ENCODE peak calls at places on chromosome 7, in seven cellular contexts. O, B, S, H, L, T and M are unnamed samples. For H3K36me3 and H3K79me2, the result is how much of the 10 kb centered on the place peaks cover.

GRCh38 chr7:42175834-42176745 is 60.9 kb downstream of the GLI3 start:
- DNase-seq in O (no peak), B (no peak), S (peak), H (no peak), L (no peak), T (no peak), M (no peak)

GRCh38 chr7:80699030-80699638 is 60.7 kb downstream of the CD36 start:
- DNase-seq in O (peak), B (peak), S (peak), H (peak), L (peak), T (peak), M (peak)

GRCh38 chr7:36338256-36338655 is 51.4 kb upstream of the ANLN start:
- DNase-seq in O (no peak), B (no peak), S (no peak), H (no peak), L (no peak), T (no peak), M (no peak)

GRCh38 chr7:63900394-63901203 is 98.0 kb upstream of the ZNF722 start:
- DNase-seq in O (no peak), B (no peak), S (no peak), H (no peak), L (no peak), T (no peak), M (no peak)

GRCh38 chr7:43071604-43072003 is 40.8 kb upstream of the HECW1 start:
- DNase-seq in O (peak), B (no peak), S (no peak), H (peak), L (peak), T (peak), M (peak)

GRCh38 chr7:52648903-52649302 is 386.5 kb upstream of the POM121L12 start:
- DNase-seq in O (no peak), B (peak), S (no peak), H (no peak), L (no peak), T (no peak), M (no peak)

GRCh38 chr7:92404170-92404614 is 43.1 kb upstream of the GATAD1 start:
- DNase-seq in O (no peak), B (no peak), S (no peak), H (no peak), L (peak), T (peak), M (no peak)

GRCh38 chr7:46264646-46265045 is 343.6 kb upstream of the IGFBP3 start:
- DNase-seq in O (no peak), B (peak), S (no peak), H (no peak), L (no peak), T (no peak), M (no peak)

GRCh38 chr7:23743226-23743625 is 33.2 kb downstream of the STK31 start:
- DNase-seq in O (no peak), B (no peak), S (no peak), H (no peak), L (no peak), T (peak), M (no peak)

GRCh38 chr7:67022501-67022900 is 25.9 kb downstream of the TYW1 start:
- DNase-seq in O (no peak), B (no peak), S (no peak), H (no peak), L (no peak), T (no peak), M (no peak)
- H3K36me3 ChIP-seq in O (under half), B (under half), S (under half), H (under half), L (under half), T (under half), M (half or more)

DNA sequence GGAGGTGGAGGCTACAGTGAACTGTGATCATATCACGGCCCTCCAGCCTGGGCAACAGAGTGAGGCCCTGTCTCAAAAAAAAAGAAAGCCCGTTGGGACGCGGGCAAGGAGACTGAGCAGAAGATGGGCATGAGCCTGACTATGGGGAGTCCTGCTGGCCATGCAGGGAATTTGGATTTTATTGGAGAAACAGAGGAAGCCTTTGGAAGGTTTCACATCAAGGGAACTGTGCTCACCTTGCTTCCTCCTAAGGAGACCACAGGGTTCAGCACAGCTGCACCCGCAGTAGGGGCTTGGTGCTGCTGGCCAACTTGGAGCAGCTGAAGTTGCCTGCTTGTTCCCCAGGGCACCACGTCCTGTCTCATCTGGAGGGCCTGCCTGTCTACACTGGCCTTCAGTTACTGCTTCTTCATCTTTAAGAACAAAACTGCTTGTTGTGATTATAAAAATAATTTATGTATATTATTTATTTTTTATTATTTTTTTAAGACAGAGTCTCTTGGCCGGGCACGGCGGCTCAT is 1.5 kb downstream of the IQCE start:
- DNase-seq in O (no peak), B (no peak), S (no peak), H (no peak), L (no peak), T (no peak), M (no peak)
- H3K79me2 ChIP-seq in O (under half), B (under half), S (under half), H (half or more), L (under half), T (under half), M (under half)

GRCh38 chr7:30068117-30068516 is 39.9 kb downstream of the PLEKHA8 start:
- DNase-seq in O (no peak), B (peak), S (peak), H (no peak), L (no peak), T (peak), M (no peak)

GRCh38 chr7:30066697-30067096 is 38.5 kb downstream of the PLEKHA8 start:
- DNase-seq in O (no peak), B (no peak), S (no peak), H (no peak), L (no peak), T (no peak), M (no peak)

GRCh38 chr7:30062587-30062986 is 34.4 kb downstream of the PLEKHA8 start:
- DNase-seq in O (peak), B (peak), S (peak), H (peak), L (peak), T (peak), M (peak)

GRCh38 chr7:30069096-30069867 is 41.1 kb downstream of the PLEKHA8 start:
- DNase-seq in O (no peak), B (no peak), S (no peak), H (no peak), L (no peak), T (no peak), M (no peak)

DNA sequence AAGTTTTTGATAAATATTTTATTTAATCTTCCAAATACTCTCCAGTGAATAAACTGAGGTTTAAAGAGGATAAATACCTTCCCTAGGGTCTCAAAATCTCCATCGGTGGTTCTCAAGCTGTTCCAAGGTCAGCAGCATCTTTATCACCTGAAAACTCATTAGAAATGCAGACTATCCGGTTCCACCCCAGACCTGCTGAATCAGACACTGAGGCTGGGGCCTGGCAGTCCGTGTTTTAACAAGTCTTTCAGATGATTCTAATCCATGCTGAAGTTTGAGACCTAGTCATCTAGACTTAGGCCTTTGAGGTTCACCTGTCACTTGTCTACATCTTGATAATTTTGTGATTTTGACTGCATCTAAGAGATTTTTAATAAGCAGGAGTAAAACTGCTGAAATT is 37.5 kb downstream of the PLEKHA8 start:
- DNase-seq in O (no peak), B (no peak), S (peak), H (no peak), L (no peak), T (no peak), M (no peak)
- H3K36me3 ChIP-seq in O (under half), B (under half), S (under half), H (under half), L (under half), T (under half), M (under half)

DNA sequence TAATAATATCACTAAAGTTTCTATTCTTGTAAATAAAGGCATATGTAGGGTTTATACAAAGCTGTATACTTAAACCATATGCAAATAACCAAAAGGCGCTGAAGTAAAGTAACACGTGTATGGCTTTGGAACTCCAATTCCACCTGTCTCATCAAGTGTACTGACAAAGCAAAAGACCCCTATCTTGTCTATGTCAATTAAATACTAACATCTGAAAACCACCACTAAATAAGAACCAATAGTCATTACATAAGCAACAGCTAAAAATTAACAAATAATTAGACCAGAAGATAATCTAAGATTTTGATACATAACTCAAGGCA is 93.9 kb downstream of the KMT2C start:
- DNase-seq in O (peak), B (no peak), S (no peak), H (no peak), L (no peak), T (no peak), M (peak)
- H3K79me2 ChIP-seq in O (half or more), B (under half), S (half or more), H (half or more), L (under half), T (under half), M (half or more)

GRCh38 chr7:99363286-99363685 is 11.2 kb upstream of the ARPC1B start:
- DNase-seq in O (no peak), B (peak), S (no peak), H (no peak), L (no peak), T (no peak), M (no peak)
- H3K36me3 ChIP-seq in O (under half), B (under half), S (under half), H (under half), L (under half), T (under half), M (half or more)

GRCh38 chr7:133009853-133010252 is 72.0 kb downstream of the CHCHD3 start:
- DNase-seq in O (no peak), B (no peak), S (no peak), H (no peak), L (no peak), T (no peak), M (no peak)
- H3K79me2 ChIP-seq in O (half or more), B (under half), S (under half), H (under half), L (half or more), T (under half), M (under half)

DNA sequence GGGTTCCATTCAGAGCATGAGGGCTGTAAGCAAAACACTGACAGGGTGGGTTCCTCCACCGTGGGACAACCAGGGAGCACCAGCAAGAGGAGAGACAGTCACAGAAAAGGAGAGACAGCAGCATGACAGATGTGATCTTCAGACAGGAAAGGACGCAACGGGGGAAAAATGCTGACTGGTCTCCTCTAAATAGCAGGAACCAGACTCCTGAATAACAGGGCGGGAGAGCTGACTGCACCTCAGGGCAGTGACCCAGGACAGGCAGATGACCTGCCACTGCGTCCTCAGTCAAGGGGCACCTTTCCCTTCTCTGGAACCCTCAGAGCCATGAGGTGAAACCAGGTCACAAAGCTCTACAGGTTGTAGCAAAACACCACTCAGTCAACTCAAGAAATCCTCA is 37.0 kb downstream of the CDCA7L start:
- DNase-seq in O (no peak), B (no peak), S (no peak), H (no peak), L (no peak), T (no peak), M (no peak)
- H3K36me3 ChIP-seq in O (half or more), B (under half), S (under half), H (under half), L (under half), T (under half), M (half or more)

DNA sequence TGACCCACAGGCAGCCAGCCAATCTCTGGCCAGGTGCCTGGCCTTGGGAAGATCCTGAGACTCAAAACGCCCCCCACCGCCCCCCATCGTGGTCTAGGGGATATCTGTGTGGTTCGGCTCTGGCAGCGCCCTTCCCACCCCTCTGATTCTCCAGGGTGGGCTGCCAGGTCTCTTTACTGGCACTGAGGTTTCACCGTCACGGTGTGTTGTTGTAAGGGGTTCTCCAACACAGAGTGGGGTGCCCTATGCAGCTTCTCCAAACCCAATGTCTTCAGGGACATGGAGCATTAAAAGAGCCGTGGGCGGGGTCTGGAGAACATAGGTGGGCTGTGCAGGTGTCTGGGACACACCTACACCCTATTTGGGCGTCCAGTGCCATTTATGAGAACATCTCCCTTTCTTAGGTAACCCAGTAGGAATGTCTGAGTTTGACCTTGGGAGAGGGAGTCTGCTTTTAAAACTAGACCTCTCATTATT is 1.5 kb downstream of the MAFK start:
- DNase-seq in O (no peak), B (no peak), S (no peak), H (peak), L (no peak), T (no peak), M (no peak)
- H3K79me2 ChIP-seq in O (half or more), B (under half), S (half or more), H (half or more), L (half or more), T (under half), M (under half)

GRCh38 chr7:100880645-100881044 is 5.7 kb downstream of the SRRT start:
- DNase-seq in O (no peak), B (no peak), S (no peak), H (no peak), L (no peak), T (no peak), M (no peak)
- H3K36me3 ChIP-seq in O (under half), B (under half), S (under half), H (under half), L (half or more), T (under half), M (half or more)